ENCODE peak calls at places on chromosome 6, in eight cellular contexts. W is mesothelial cell of epicardium; O is occipital lobe; S is fibroblast of the conjunctiva; L is stimulated activated CD4-positive, alpha-beta T cell treated with anti-CD3 and anti-CD28 coated beads, Interleukin-12 subunit alpha, Interleukin-12 subunit beta, amount 100 ng/mL, for 48 hours; P is CD8-positive, alpha-beta memory T cell; Y is AG04450; A is anterior cingulate cortex. R is an unnamed sample.

GRCh38 chr6:44009425-44010321 is 117.6 kb downstream of the MRPL14 start:
- DNase-seq in S (no peak), P (no peak), A (no peak), L (no peak), W (no peak), Y (no peak), O (no peak), R (no peak)

GRCh38 chr6:157823523-157824370 is 701 bp downstream of the SNX9 start:
- DNase-seq in S (peak; percentile 34), L (peak; percentile 81), P (peak; percentile 28), Y (peak; percentile 43), O (no peak), W (peak; percentile 53), A (no peak), R (peak; percentile 29)

GRCh38 chr6:75368151-75368779 is 83.7 kb upstream of the TMEM30A start:
- DNase-seq in A (no peak), P (no peak), S (no peak), Y (no peak), L (no peak), W (peak; percentile 58), O (no peak), R (no peak)

GRCh38 chr6:72084992-72085569 is 198.7 kb downstream of the RIMS1 start:
- DNase-seq in O (no peak), W (no peak), S (no peak), P (no peak), A (no peak), L (no peak), Y (no peak), R (no peak)

GRCh38 chr6:136153976-136154375 is 96.1 kb downstream of the MTFR2 start:
- DNase-seq in Y (no peak), A (no peak), P (no peak), O (no peak), L (no peak), S (no peak), W (no peak), R (no peak)

GRCh38 chr6:73798592-73798991 is 102.6 kb downstream of the CD109 start:
- DNase-seq in O (no peak), A (no peak), S (peak; percentile 94), P (no peak), L (no peak), Y (peak; percentile 93), W (no peak), R (peak; percentile 5)

GRCh38 chr6:43715056-43715788 is 27.6 kb upstream of the MRPS18A start:
- DNase-seq in O (no peak), P (no peak), S (no peak), Y (no peak), A (no peak), W (no peak), L (no peak), R (no peak)

GRCh38 chr6:108293527-108294296 is 1.1 kb upstream of the AFG1L start:
- DNase-seq in O (no peak), L (no peak), S (no peak), Y (no peak), A (no peak), W (no peak), P (no peak), R (peak; percentile 28)

GRCh38 chr6:118784641-118785164 is 109.2 kb upstream of the ASF1A start:
- DNase-seq in P (no peak), L (no peak), S (no peak), O (peak; percentile 5), W (peak; percentile 40), A (no peak), Y (no peak), R (peak; percentile 66)

GRCh38 chr6:38035478-38035877 is 216.0 kb downstream of the ZFAND3 start:
- DNase-seq in W (no peak), S (no peak), P (no peak), A (no peak), L (no peak), O (no peak), Y (no peak), R (no peak)

GRCh38 chr6:16840725-16841124 is 79.5 kb upstream of the ATXN1 start:
- DNase-seq in L (no peak), W (no peak), Y (no peak), S (no peak), A (no peak), O (no peak), P (no peak), R (no peak)

GRCh38 chr6:131073577-131073976 is 10.5 kb upstream of the EPB41L2 start:
- DNase-seq in S (no peak), W (no peak), Y (no peak), L (no peak), A (no peak), P (no peak), O (no peak), R (no peak)

GRCh38 chr6:92132957-92133356 is 1286.4 kb downstream of the EPHA7 start:
- DNase-seq in W (no peak), S (no peak), L (no peak), O (no peak), A (no peak), P (no peak), Y (no peak), R (no peak)

GRCh38 chr6:37381579-37381978 is 27.8 kb downstream of the RNF8 start:
- DNase-seq in W (no peak), A (no peak), O (no peak), P (no peak), Y (peak; percentile 21), S (peak; percentile 42), L (peak; percentile 5), R (no peak)

GRCh38 chr6:97978855-97979271 is 695.8 kb upstream of the MMS22L start:
- DNase-seq in S (no peak), L (no peak), W (no peak), Y (no peak), A (no peak), P (no peak), O (no peak), R (no peak)

GRCh38 chr6:43846556-43846955 is 76.5 kb downstream of the VEGFA start:
- DNase-seq in A (no peak), L (no peak), P (no peak), O (no peak), S (no peak), W (no peak), Y (no peak), R (no peak)

GRCh38 chr6:81996414-81996813 is 243.9 kb upstream of the TENT5A start:
- DNase-seq in L (no peak), W (no peak), S (peak; percentile 47), O (no peak), A (no peak), P (no peak), Y (peak; percentile 57), R (no peak)

GRCh38 chr6:151493495-151494234 is at the start of gene CCDC170:
- DNase-seq in W (peak; percentile 62), L (no peak), A (no peak), O (peak; percentile 25), Y (no peak), P (no peak), S (no peak), R (peak; percentile 20)

R was measured in head of caudate nucleus.